ENCODE peak calls at places on chromosomes 12 and 14, in ten cellular contexts. M is endothelial cell, C is lower leg skin, D is astrocyte of the cerebellum, V is AG09319, F is Peyer's patch, U is cardiac fibroblast, Y is heart right ventricle, N is breast epithelium, S is GM10248. B is an unnamed sample.

GRCh38 chr12:87127272-87127671 is 871.1 kb upstream of the MGAT4C start:
- DNase-seq in U (peak), V (no peak), N (no peak), F (no peak), D (no peak), Y (no peak), S (no peak), M (no peak), C (no peak), B (no peak)

GRCh38 chr14:89466460-89466859 is 49.4 kb upstream of the FOXN3 start:
- DNase-seq in F (peak), M (no peak), Y (no peak), U (no peak), N (no peak), D (no peak), V (no peak), S (peak), C (no peak), B (no peak)

GRCh38 chr14:102930753-102931579 is 8.5 kb downstream of the AMN start:
- DNase-seq in Y (no peak), S (no peak), N (no peak), F (peak), C (no peak), V (no peak), D (no peak), U (no peak), M (no peak), B (no peak)

GRCh38 chr14:75636100-75636692 is 24.5 kb downstream of the ERG28 start:
- DNase-seq in D (no peak), S (no peak), F (no peak), U (peak), Y (no peak), M (no peak), N (no peak), C (no peak), V (no peak), B (peak)

GRCh38 chr14:33165144-33165925 is 226.7 kb downstream of the NPAS3 start:
- DNase-seq in M (no peak), D (peak), N (no peak), C (no peak), F (no peak), S (no peak), U (peak), Y (no peak), V (peak), B (no peak)

GRCh38 chr12:27382924-27383323 is 50.3 kb downstream of the BMAL2 start:
- DNase-seq in S (no peak), M (no peak), D (no peak), F (no peak), U (no peak), C (no peak), Y (no peak), N (no peak), V (no peak), B (no peak)

GRCh38 chr12:48180857-48181495 is 2.5 kb upstream of the CCDC184 start:
- DNase-seq in F (no peak), Y (no peak), U (no peak), S (no peak), D (no peak), C (no peak), V (no peak), M (no peak), N (no peak), B (no peak)

GRCh38 chr14:104732355-104732804 is 8.4 kb downstream of the ADSS1 start:
- DNase-seq in Y (peak), N (no peak), M (no peak), F (peak), C (no peak), V (no peak), U (peak), D (no peak), S (no peak), B (no peak)

GRCh38 chr14:94904636-94905035 is 134.7 kb upstream of the GSC start:
- DNase-seq in U (peak), M (no peak), C (no peak), Y (no peak), V (peak), N (no peak), F (no peak), D (peak), S (no peak), B (no peak)

GRCh38 chr14:98138666-98139065 is 1133.3 kb downstream of the BCL11B start:
- DNase-seq in N (no peak), Y (no peak), U (peak), C (peak), F (peak), M (peak), S (peak), D (no peak), V (no peak), B (no peak)

GRCh38 chr12:87157791-87158190 is 871.4 kb downstream of the C12orf50 start:
- DNase-seq in D (peak), C (no peak), F (no peak), M (no peak), S (no peak), N (no peak), V (peak), Y (no peak), U (peak), B (no peak)

GRCh38 chr14:99132821-99133562 is 139.0 kb downstream of the BCL11B start:
- DNase-seq in U (no peak), F (peak), D (no peak), S (no peak), M (peak), V (no peak), C (peak), Y (no peak), N (no peak), B (no peak)

GRCh38 chr14:24310666-24311604 is at the start of gene LTB4R:
- DNase-seq in S (peak), Y (peak), U (peak), F (peak), D (peak), N (peak), V (no peak), C (no peak), M (peak), B (no peak)

GRCh38 chr12:124613151-124613585 is 45.8 kb upstream of the NCOR2 start:
- DNase-seq in N (no peak), F (no peak), S (no peak), Y (no peak), D (peak), M (no peak), V (peak), C (no peak), U (peak), B (no peak)

GRCh38 chr12:63897931-63898330 is 53.4 kb downstream of the SRGAP1 start:
- DNase-seq in V (no peak), C (no peak), F (no peak), D (no peak), U (peak), N (no peak), Y (no peak), M (peak), S (no peak), B (no peak)

GRCh38 chr12:51270847-51271518 is 768 bp upstream of the SMAGP start:
- DNase-seq in Y (no peak), M (no peak), D (peak), V (no peak), U (peak), N (no peak), C (no peak), F (no peak), S (no peak), B (no peak)

GRCh38 chr12:93519859-93520258 is 52.5 kb downstream of the MRPL42 start:
- DNase-seq in D (no peak), V (no peak), S (no peak), M (no peak), N (no peak), C (no peak), U (no peak), Y (no peak), F (no peak), B (no peak)

GRCh38 chr14:50812856-50813543 is 18.0 kb downstream of the NIN start:
- DNase-seq in V (no peak), S (no peak), N (no peak), C (no peak), U (no peak), F (no peak), M (no peak), D (no peak), Y (no peak), B (no peak)

GRCh38 chr12:115176741-115177400 is 492.9 kb upstream of the TBX3 start:
- DNase-seq in V (no peak), U (peak), D (no peak), Y (no peak), F (no peak), M (no peak), N (no peak), C (no peak), S (no peak), B (no peak)

GRCh38 chr14:62187265-62187664 is 425.0 kb downstream of the SNAPC1 start:
- DNase-seq in D (no peak), U (no peak), Y (no peak), N (no peak), V (no peak), S (no peak), F (no peak), M (no peak), C (no peak), B (no peak)

GRCh38 chr12:131327521-131328488 is 374.1 kb downstream of the ADGRD1 start:
- DNase-seq in U (no peak), Y (no peak), F (no peak), D (no peak), C (no peak), N (no peak), M (no peak), S (no peak), V (no peak), B (no peak)

GRCh38 chr14:95196268-95196667 is 38.9 kb upstream of the DICER1 start:
- DNase-seq in M (no peak), N (no peak), S (peak), Y (no peak), F (no peak), C (no peak), U (no peak), V (no peak), D (no peak), B (no peak)

GRCh38 chr14:69535230-69535848 is 39.3 kb downstream of the CCDC177 start:
- DNase-seq in N (no peak), S (no peak), F (peak), C (no peak), M (peak), Y (no peak), D (no peak), U (peak), V (peak), B (peak)

GRCh38 chr12:126069549-126070165 is 1004.4 kb downstream of the AACS start:
- DNase-seq in M (peak), C (no peak), F (peak), U (peak), Y (no peak), N (no peak), D (peak), S (peak), V (peak), B (no peak)

GRCh38 chr14:103204852-103205540 is 81.7 kb downstream of the TNFAIP2 start:
- DNase-seq in N (no peak), Y (no peak), C (no peak), M (no peak), S (no peak), F (no peak), D (no peak), V (no peak), U (no peak), B (no peak)

GRCh38 chr12:18496156-18496555 is 234.8 kb downstream of the PIK3C2G start:
- DNase-seq in V (no peak), Y (no peak), M (no peak), U (peak), C (no peak), S (no peak), N (no peak), F (no peak), D (no peak), B (no peak)

GRCh38 chr12:102565555-102565954 is 85.2 kb upstream of the IGF1 start:
- DNase-seq in V (no peak), C (no peak), U (no peak), D (no peak), M (no peak), F (no peak), N (no peak), S (no peak), Y (no peak), B (no peak)

GRCh38 chr14:58747181-58747580 is 109.4 kb downstream of the DACT1 start:
- DNase-seq in V (peak), C (peak), Y (no peak), N (no peak), S (no peak), M (no peak), F (peak), U (peak), D (peak), B (no peak)

GRCh38 chr12:12954361-12954760 is 2.4 kb upstream of the GPRC5D start:
- DNase-seq in C (no peak), S (no peak), U (no peak), M (no peak), N (no peak), F (no peak), V (no peak), D (no peak), Y (no peak), B (no peak)

GRCh38 chr14:106460916-106461315 is 934.5 kb downstream of the TMEM121 start:
- DNase-seq in V (no peak), S (no peak), U (no peak), F (no peak), M (no peak), N (no peak), D (no peak), Y (no peak), C (no peak), B (no peak)

GRCh38 chr14:106455026-106455425 is 928.6 kb downstream of the TMEM121 start:
- DNase-seq in Y (no peak), S (no peak), D (no peak), C (no peak), U (no peak), M (no peak), N (no peak), F (no peak), V (no peak), B (no peak)

GRCh38 chr14:106459971-106460730 is 933.8 kb downstream of the TMEM121 start:
- DNase-seq in S (peak), V (no peak), M (no peak), D (no peak), C (no peak), F (peak), N (no peak), Y (peak), U (no peak), B (no peak)
- TF ChIP-seq CTCF in S (peak), V (no peak), M (peak), D (no peak), C (no peak), F (no peak), N (no peak), Y (no peak), U (no peak), B (peak)

GRCh38 chr14:22221508-22221907 is 367.5 kb downstream of the DAD1 start:
- DNase-seq in C (no peak), M (no peak), N (no peak), S (no peak), D (no peak), F (no peak), V (no peak), Y (no peak), U (peak), B (no peak)
- TF ChIP-seq CTCF in C (no peak), M (no peak), N (no peak), S (peak), D (peak), F (no peak), V (peak), Y (peak), U (peak), B (no peak)

GRCh38 chr12:89243786-89244185 is 108.5 kb downstream of the DUSP6 start:
- DNase-seq in D (no peak), U (no peak), C (no peak), S (no peak), M (no peak), V (no peak), Y (no peak), F (no peak), N (no peak), B (no peak)

GRCh38 chr12:89247962-89248361 is 104.3 kb downstream of the DUSP6 start:
- DNase-seq in V (no peak), N (no peak), D (no peak), F (no peak), C (no peak), U (no peak), S (no peak), Y (no peak), M (no peak), B (no peak)

GRCh38 chr12:89244536-89244935 is 107.8 kb downstream of the DUSP6 start:
- DNase-seq in U (peak), Y (no peak), S (peak), C (no peak), D (no peak), F (no peak), N (no peak), V (no peak), M (no peak), B (no peak)

GRCh38 chr12:89247541-89247942 is 104.8 kb downstream of the DUSP6 start:
- DNase-seq in S (no peak), Y (no peak), D (no peak), V (no peak), N (no peak), C (no peak), M (no peak), F (no peak), U (no peak), B (no peak)

DNA sequence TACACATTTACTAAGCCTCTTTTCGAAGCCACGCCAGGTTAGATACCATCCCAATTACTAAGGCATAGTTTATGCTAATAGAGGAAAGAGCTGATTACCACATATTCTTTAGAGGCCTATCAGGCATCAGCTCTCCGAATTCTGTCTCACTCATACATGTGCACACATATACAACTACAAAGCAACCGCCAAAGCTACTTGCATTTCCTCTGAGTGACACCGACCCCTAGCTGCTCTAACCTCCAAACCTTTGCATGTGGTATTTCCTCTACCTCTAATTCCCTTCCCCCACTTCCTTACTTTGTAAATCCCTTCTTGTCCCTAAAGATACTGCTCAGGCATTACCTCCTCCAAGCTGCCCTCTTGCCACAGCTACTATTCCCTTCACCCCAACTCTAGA is 107.2 kb downstream of the DUSP6 start:
- DNase-seq in V (no peak), C (no peak), U (no peak), M (no peak), D (no peak), F (no peak), S (no peak), Y (no peak), N (no peak), B (no peak)
- TF ChIP-seq CTCF in V (no peak), C (no peak), U (no peak), M (no peak), D (no peak), F (no peak), S (no peak), Y (peak), N (no peak), B (no peak)

GRCh38 chr12:107875772-107876171 is 101.3 kb downstream of the ASCL4 start:
- DNase-seq in V (no peak), D (no peak), S (no peak), M (no peak), Y (no peak), U (no peak), N (no peak), C (no peak), F (no peak), B (no peak)

GRCh38 chr12:107873223-107873622 is 98.7 kb downstream of the ASCL4 start:
- DNase-seq in C (no peak), N (no peak), F (no peak), D (no peak), V (no peak), S (no peak), U (no peak), M (no peak), Y (no peak), B (no peak)
- TF ChIP-seq CTCF in C (no peak), N (no peak), F (no peak), D (no peak), V (no peak), S (no peak), U (no peak), M (no peak), Y (no peak), B (no peak)

GRCh38 chr12:54463034-54463433 is 10.4 kb downstream of the GTSF1 start:
- DNase-seq in Y (no peak), M (no peak), D (peak), V (peak), C (peak), F (no peak), U (peak), S (no peak), N (no peak), B (no peak)

GRCh38 chr12:54455760-54456469 is 17.5 kb downstream of the GTSF1 start:
- DNase-seq in S (no peak), M (no peak), F (no peak), D (no peak), C (no peak), N (no peak), V (no peak), U (no peak), Y (no peak), B (no peak)

GRCh38 chr12:54463484-54463883 is 9.9 kb downstream of the GTSF1 start:
- DNase-seq in F (no peak), D (no peak), Y (no peak), M (no peak), C (no peak), S (no peak), V (no peak), U (peak), N (no peak), B (no peak)

GRCh38 chr12:54459355-54459754 is 14.0 kb downstream of the GTSF1 start:
- DNase-seq in U (no peak), F (no peak), D (no peak), C (no peak), N (no peak), Y (no peak), M (no peak), S (no peak), V (no peak), B (no peak)

DNA sequence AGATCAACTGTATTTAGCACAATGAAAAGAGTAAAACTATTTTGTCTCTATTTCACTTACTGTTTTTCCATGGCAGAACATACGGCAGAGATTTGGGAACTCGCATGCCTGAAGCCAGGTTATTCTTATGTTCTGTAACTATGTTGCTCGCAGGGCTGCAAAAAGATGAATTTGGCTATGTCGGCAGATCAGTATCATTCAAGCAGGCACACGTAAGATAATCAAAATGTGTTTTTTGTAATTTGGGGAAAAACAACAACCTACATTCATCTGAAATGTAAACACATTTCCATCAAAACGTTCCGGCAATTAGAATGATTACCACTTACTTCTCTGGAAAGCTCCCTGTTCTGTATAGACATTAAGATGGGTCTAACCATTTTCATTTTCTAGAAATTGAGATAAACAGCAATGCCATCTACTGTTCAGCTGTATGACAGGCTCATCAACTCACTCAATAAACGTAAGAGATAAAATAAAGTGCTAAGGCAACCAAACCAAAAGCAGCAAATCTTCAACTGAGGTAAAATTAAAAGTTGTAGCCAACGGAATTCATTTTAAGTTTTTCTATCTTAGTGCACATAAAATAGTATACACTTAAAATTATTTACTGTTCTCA is 13.0 kb downstream of the GTSF1 start:
- DNase-seq in D (no peak), S (no peak), U (no peak), C (no peak), M (no peak), V (no peak), F (no peak), N (no peak), Y (no peak), B (no peak)
- TF ChIP-seq CTCF in D (no peak), S (no peak), U (no peak), C (no peak), M (no peak), V (no peak), F (no peak), N (no peak), Y (no peak), B (no peak)

GRCh38 chr12:130266751-130267150 is 70.9 kb upstream of the PIWIL1 start:
- DNase-seq in M (no peak), C (peak), Y (no peak), U (no peak), V (no peak), F (no peak), S (no peak), N (no peak), D (no peak), B (no peak)
- TF ChIP-seq CTCF in M (no peak), C (no peak), Y (no peak), U (no peak), V (no peak), F (no peak), S (no peak), N (no peak), D (no peak), B (no peak)

GRCh38 chr12:105451211-105451610 is 120.7 kb downstream of the C12orf75 start:
- DNase-seq in M (no peak), U (no peak), F (no peak), D (peak), V (no peak), S (no peak), N (no peak), C (peak), Y (no peak), B (no peak)
- TF ChIP-seq CTCF in M (no peak), U (no peak), F (no peak), D (no peak), V (no peak), S (no peak), N (no peak), C (no peak), Y (no peak), B (no peak)

GRCh38 chr12:5511644-5512584 is 80.0 kb downstream of the NTF3 start:
- DNase-seq in U (peak), C (no peak), M (peak), D (no peak), F (no peak), S (peak), Y (peak), N (no peak), V (peak), B (no peak)
- TF ChIP-seq CTCF in U (no peak), C (no peak), M (peak), D (peak), F (no peak), S (peak), Y (peak), N (no peak), V (peak), B (peak)

B was measured in D721Med.